ENCODE peak calls at places on chromosome 21, in five cellular contexts. C, W, Y, J and D are unnamed samples.

GRCh38 chr21:37753122-37753599 is 163.1 kb downstream of the KCNJ6 start:
- DNase-seq in Y (no peak), J (no peak), W (no peak), C (no peak), D (no peak)

GRCh38 chr21:45877160-45877438 is 104.5 kb upstream of the COL6A1 start:
- DNase-seq in Y (no peak), C (no peak), J (no peak), W (no peak), D (no peak)

GRCh38 chr21:44846485-44847260 is 26.8 kb downstream of the PTTG1IP start:
- DNase-seq in C (peak), W (no peak), Y (no peak), J (no peak), D (peak)

GRCh38 chr21:43825936-43826622 is 36.7 kb downstream of the RRP1 start:
- DNase-seq in C (peak), Y (peak), W (no peak), J (no peak), D (peak)

GRCh38 chr21:38643404-38644023 is 145.2 kb upstream of the ERG start:
- DNase-seq in W (no peak), C (no peak), Y (peak), J (no peak), D (no peak)

GRCh38 chr21:26148834-26149354 is 21.7 kb downstream of the APP start:
- DNase-seq in C (peak), W (no peak), J (no peak), Y (peak), D (peak)

GRCh38 chr21:15441999-15442398 is 287.8 kb upstream of the USP25 start:
- DNase-seq in Y (no peak), W (no peak), C (no peak), J (no peak), D (no peak)

GRCh38 chr21:44964381-44964780 is 24.6 kb downstream of the SLX9 start:
- DNase-seq in J (no peak), C (no peak), Y (no peak), W (no peak), D (no peak)

GRCh38 chr21:39168800-39169199 is 14.5 kb downstream of the PSMG1 start:
- DNase-seq in W (no peak), Y (no peak), J (no peak), C (no peak), D (no peak)

GRCh38 chr21:38012700-38013099 is 96.4 kb upstream of the KCNJ6 start:
- DNase-seq in W (no peak), C (no peak), Y (no peak), J (no peak), D (no peak)

GRCh38 chr21:42671778-42672593 is 18.6 kb downstream of the PDE9A start:
- DNase-seq in W (no peak), J (no peak), Y (no peak), C (peak), D (no peak)

GRCh38 chr21:27550258-27550657 is 583.4 kb upstream of the ADAMTS5 start:
- DNase-seq in Y (no peak), W (no peak), C (no peak), J (no peak), D (no peak)

GRCh38 chr21:34835526-34835925 is 166.7 kb downstream of the CLIC6 start:
- DNase-seq in J (no peak), C (no peak), W (no peak), Y (peak), D (no peak)

GRCh38 chr21:14863745-14864210 is 201.0 kb downstream of the NRIP1 start:
- DNase-seq in Y (no peak), C (peak), W (no peak), J (no peak), D (no peak)

GRCh38 chr21:46391773-46392172 is 66.9 kb upstream of the DIP2A start:
- DNase-seq in W (no peak), C (no peak), J (no peak), Y (no peak), D (no peak)

GRCh38 chr21:38494688-38495087 is 3.6 kb downstream of the ERG start:
- DNase-seq in C (peak), Y (no peak), J (no peak), W (no peak), D (no peak)

GRCh38 chr21:35212393-35213127 is 163.5 kb upstream of the RUNX1 start:
- DNase-seq in C (peak), W (no peak), Y (no peak), J (no peak), D (no peak)

GRCh38 chr21:18155508-18156193 is 89.0 kb upstream of the CHODL start:
- DNase-seq in W (no peak), J (no peak), C (peak), Y (peak), D (peak)

GRCh38 chr21:26835027-26835713 is 10.0 kb downstream of the ADAMTS1 start:
- DNase-seq in W (no peak), J (no peak), Y (no peak), C (peak), D (no peak)

GRCh38 chr21:8989883-8990325 is 1531.5 kb upstream of the TPTE start:
- DNase-seq in Y (peak), J (no peak), W (peak), C (peak), D (no peak)

GRCh38 chr21:46142581-46143473 is 12.6 kb downstream of the FTCD start:
- DNase-seq in W (no peak), Y (no peak), J (no peak), C (no peak), D (no peak)

GRCh38 chr21:45554477-45555175 is 12.4 kb upstream of the SLC19A1 start:
- DNase-seq in Y (peak), C (peak), W (no peak), J (peak), D (peak)

GRCh38 chr21:42201615-42202161 is 17.3 kb upstream of the ABCG1 start:
- DNase-seq in W (no peak), C (no peak), Y (no peak), J (no peak), D (no peak)

GRCh38 chr21:42615924-42616323 is 37.5 kb upstream of the PDE9A start:
- DNase-seq in W (no peak), Y (no peak), J (no peak), C (no peak), D (no peak)

GRCh38 chr21:44955803-44956175 is 16.0 kb downstream of the SLX9 start:
- DNase-seq in C (no peak), Y (no peak), W (no peak), J (no peak), D (no peak)

GRCh38 chr21:25421327-25422028 is 185.8 kb downstream of the MRPL39 start:
- DNase-seq in Y (peak), J (no peak), C (peak), W (no peak), D (peak)

GRCh38 chr21:42771503-42771805 is 107.9 kb downstream of the WDR4 start:
- DNase-seq in W (no peak), Y (no peak), J (no peak), C (no peak), D (no peak)

GRCh38 chr21:16587141-16587570 is 857.4 kb downstream of the USP25 start:
- DNase-seq in Y (peak), J (no peak), C (peak), W (peak), D (no peak)

GRCh38 chr21:17660449-17660848 is 47.7 kb upstream of the BTG3 start:
- DNase-seq in C (peak), J (no peak), Y (no peak), W (peak), D (no peak)

GRCh38 chr21:26115346-26115745 is 55.2 kb downstream of the APP start:
- DNase-seq in J (no peak), Y (no peak), W (peak), C (no peak), D (no peak)

GRCh38 chr21:17769049-17769845 is 49.9 kb downstream of the C21orf91 start:
- DNase-seq in Y (no peak), J (no peak), C (no peak), W (peak), D (no peak)

GRCh38 chr21:45595574-45596295 is 47.8 kb upstream of the PCBP3 start:
- DNase-seq in J (no peak), W (no peak), Y (no peak), C (no peak), D (no peak)

GRCh38 chr21:34996304-34997081 is 52.6 kb downstream of the RUNX1 start:
- DNase-seq in W (no peak), J (no peak), Y (no peak), C (peak), D (no peak)

GRCh38 chr21:15221799-15222386 is 157.1 kb upstream of the NRIP1 start:
- DNase-seq in Y (peak), J (peak), C (peak), W (peak), D (peak)

GRCh38 chr21:16476056-16476850 is 746.5 kb downstream of the USP25 start:
- DNase-seq in W (no peak), C (peak), Y (no peak), J (no peak), D (no peak)

GRCh38 chr21:35475768-35476167 is 426.7 kb upstream of the RUNX1 start:
- DNase-seq in W (no peak), J (no peak), C (peak), Y (no peak), D (no peak)

GRCh38 chr21:46122758-46123683 is 25.1 kb downstream of the COL6A2 start:
- DNase-seq in J (no peak), Y (no peak), W (no peak), C (no peak), D (no peak)

GRCh38 chr21:17612565-17613241 is at the start of gene BTG3:
- DNase-seq in W (no peak), J (peak), C (peak), Y (peak), D (peak)

DNA sequence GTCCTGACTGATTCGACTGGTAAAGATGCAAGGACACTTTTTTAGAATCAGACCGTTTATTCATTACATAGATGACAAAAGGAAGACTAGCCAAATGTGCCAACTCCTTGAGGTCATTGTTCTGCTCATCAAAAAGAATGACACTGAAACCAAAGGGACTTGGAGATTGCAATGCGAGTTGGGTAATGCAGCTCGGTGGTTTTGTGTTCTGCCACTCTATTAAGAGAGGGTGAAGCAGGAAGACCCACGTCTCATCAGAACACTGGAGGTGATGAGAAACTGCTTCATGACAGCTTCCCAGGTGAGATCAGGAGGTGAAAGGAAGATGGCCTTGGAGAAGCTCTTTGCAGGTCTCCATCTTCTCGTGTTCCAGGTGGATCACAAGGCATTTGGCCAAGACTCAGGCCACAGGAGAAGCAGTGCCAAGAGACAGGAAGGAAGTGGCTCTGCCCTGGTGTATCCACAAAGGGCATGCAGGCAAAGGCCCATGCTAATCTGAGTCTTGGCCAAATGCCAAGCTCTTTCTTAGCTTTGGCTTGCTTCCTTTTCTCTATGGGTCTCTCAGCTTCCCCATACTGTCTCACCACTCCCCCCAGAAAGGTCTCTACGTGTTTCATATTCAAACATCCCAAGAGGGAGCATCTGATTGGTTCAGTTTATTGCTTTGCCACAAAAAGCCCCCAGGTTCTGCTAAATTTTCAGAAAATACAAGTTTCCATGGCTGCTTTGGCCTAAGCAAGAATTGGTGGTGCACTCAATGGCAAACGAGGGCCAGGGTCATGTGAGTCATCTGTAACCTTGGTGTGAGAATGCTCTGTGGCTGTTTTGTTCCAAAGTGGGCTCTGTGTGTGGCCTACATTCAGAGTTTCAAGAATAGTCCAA is 5.7 kb upstream of the CCT8 start:
- DNase-seq in W (no peak), Y (no peak), J (no peak), C (no peak), D (no peak)
- H3K4me2 ChIP-seq in W (no peak), Y (no peak), J (no peak), C (no peak), D (no peak)

GRCh38 chr21:31255846-31256395 is 88.1 kb downstream of the TIAM1 start:
- DNase-seq in W (no peak), J (no peak), C (no peak), Y (no peak), D (no peak)

GRCh38 chr21:31255036-31255435 is 89.0 kb downstream of the TIAM1 start:
- DNase-seq in W (no peak), Y (no peak), C (no peak), J (no peak), D (no peak)

GRCh38 chr21:31258073-31258472 is 86.0 kb downstream of the TIAM1 start:
- DNase-seq in J (no peak), C (peak), Y (no peak), W (no peak), D (no peak)

GRCh38 chr21:31254131-31254530 is 89.9 kb downstream of the TIAM1 start:
- DNase-seq in J (no peak), Y (no peak), C (no peak), W (no peak), D (no peak)

DNA sequence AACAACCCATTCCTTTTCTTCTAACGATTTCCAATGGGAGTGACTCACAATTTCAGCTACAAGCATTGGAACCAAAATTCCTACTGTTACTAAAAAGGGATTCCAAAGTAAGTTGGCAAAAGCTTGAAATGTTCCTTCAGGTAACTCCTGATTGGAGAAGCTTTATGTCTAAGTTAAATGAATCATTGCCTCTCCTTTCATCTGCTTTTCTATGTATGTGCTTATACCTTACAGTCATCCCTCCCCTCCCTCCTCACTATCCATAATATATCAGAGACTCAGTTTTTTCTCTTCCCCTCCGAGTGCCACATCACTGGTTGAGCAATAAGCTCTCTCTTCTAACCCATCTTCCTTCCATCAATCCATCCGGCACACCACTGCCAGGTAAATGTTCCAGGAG is 86.8 kb downstream of the TIAM1 start:
- DNase-seq in Y (no peak), C (peak), W (no peak), J (no peak), D (no peak)
- H3K27ac ChIP-seq in Y (no peak), C (no peak), W (no peak), J (no peak), D (no peak)

DNA sequence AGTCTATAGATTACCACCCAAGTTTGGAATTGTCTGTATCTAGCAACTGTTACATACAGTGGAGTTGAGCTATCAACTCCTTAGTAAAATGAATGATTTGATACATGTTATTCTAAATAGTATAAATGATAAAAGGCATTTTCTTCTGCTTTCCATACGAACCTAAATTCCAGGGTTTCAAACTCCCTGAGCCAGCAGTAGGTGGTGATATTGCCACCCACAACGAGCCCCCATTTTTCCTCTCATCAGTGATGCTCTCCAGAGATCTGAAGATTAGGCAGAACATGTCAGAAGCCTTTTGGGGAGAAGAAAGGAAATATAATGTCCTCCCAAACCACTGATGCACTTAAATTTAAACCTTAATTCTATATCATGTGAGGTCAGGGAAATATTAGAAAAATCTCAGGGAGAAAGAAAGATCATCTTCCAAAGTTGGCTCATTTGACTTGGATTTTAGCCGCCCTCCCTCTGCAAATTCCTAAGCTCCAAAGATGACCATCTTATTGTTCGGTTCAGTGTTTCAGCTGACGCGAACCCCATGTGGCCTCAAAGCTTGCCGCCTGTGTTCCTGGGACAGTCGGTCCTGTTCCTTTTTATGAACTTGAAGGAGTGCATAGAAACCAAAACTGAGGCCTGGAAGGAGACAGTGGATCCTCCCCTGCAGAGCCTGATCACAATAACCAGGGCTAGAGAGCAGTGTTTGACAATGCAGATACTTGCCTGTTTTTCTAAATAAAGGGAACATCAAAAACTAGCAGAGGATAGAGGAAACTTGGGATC is 2.3 kb downstream of the EVA1C start:
- DNase-seq in J (no peak), C (peak), W (no peak), Y (no peak), D (peak)
- TF ChIP-seq EZH2 in J (no peak), C (no peak), W (no peak), Y (no peak), D (no peak)

GRCh38 chr21:36692125-36692843 is 6.6 kb upstream of the SIM2 start:
- DNase-seq in Y (peak), W (no peak), C (no peak), J (no peak), D (peak)
- H3K4me2 ChIP-seq in Y (peak), W (no peak), C (no peak), J (no peak), D (peak)